ENCODE peak calls at places on chromosomes 3 and 15, in five cellular contexts. Z is left colon; Q is DMS153; N is stimulated activated CD4-positive, alpha-beta T cell treated with anti-CD3 and anti-CD28 coated beads, Interleukin-1b, Interleukin-23, amount 100 ng/mL, for 1 hour; W is lung. T is an unnamed sample.

GRCh38 chr3:153599685-153600084 is 437.7 kb downstream of the RAP2B start:
- DNase-seq in Z (no peak), Q (no peak), N (no peak), W (peak; percentile 29), T (no peak)

GRCh38 chr3:24343084-24343783 is 151.4 kb downstream of the THRB start:
- DNase-seq in Z (no peak), Q (no peak), N (no peak), W (no peak), T (no peak)

GRCh38 chr3:105997800-105998526 is 129.2 kb upstream of the CBLB start:
- DNase-seq in Z (no peak), Q (no peak), N (no peak), W (peak; percentile 29), T (no peak)

GRCh38 chr3:8204846-8205624 is 296.6 kb upstream of the LMCD1 start:
- DNase-seq in Z (no peak), Q (no peak), N (no peak), W (no peak), T (no peak)

GRCh38 chr3:139302801-139303113 is 41.1 kb upstream of the MRPS22 start:
- DNase-seq in Z (no peak), Q (no peak), N (no peak), W (no peak), T (no peak)

GRCh38 chr3:43958005-43958770 is 267.4 kb downstream of the ABHD5 start:
- DNase-seq in Z (no peak), Q (no peak), N (no peak), W (no peak), T (no peak)

GRCh38 chr3:141382571-141382970 is 14.3 kb downstream of the ZBTB38 start:
- DNase-seq in Z (no peak), Q (no peak), N (no peak), W (no peak), T (no peak)

GRCh38 chr15:31296304-31297220 is 30.1 kb upstream of the KLF13 start:
- DNase-seq in Z (peak; percentile 70), Q (peak; percentile 47), N (no peak), W (peak; percentile 72), T (no peak)

GRCh38 chr3:136512391-136512790 is 239.8 kb downstream of the STAG1 start:
- DNase-seq in Z (no peak), Q (no peak), N (no peak), W (no peak), T (no peak)

GRCh38 chr3:79385211-79385610 is 382.6 kb downstream of the ROBO1 start:
- DNase-seq in Z (no peak), Q (no peak), N (no peak), W (no peak), T (no peak)

GRCh38 chr3:43649365-43649968 is 27.7 kb upstream of the ANO10 start:
- DNase-seq in Z (peak; percentile 38), Q (no peak), N (no peak), W (no peak), T (no peak)

GRCh38 chr15:88401972-88402656 is 65.1 kb downstream of the MRPL46 start:
- DNase-seq in Z (peak; percentile 32), Q (no peak), N (no peak), W (no peak), T (no peak)

GRCh38 chr3:18559323-18559972 is 134.3 kb upstream of the SATB1 start:
- DNase-seq in Z (peak; percentile 15), Q (peak; percentile 51), N (no peak), W (no peak), T (no peak)

GRCh38 chr3:189626286-189626685 is 4.9 kb upstream of the TP63 start:
- DNase-seq in Z (no peak), Q (no peak), N (no peak), W (no peak), T (no peak)

GRCh38 chr3:102510663-102511062 is 75.8 kb downstream of the ZPLD1 start:
- DNase-seq in Z (no peak), Q (no peak), N (no peak), W (no peak), T (no peak)

GRCh38 chr3:191087391-191087790 is 111.7 kb upstream of the OSTN start:
- DNase-seq in Z (no peak), Q (no peak), N (no peak), W (no peak), T (no peak)

GRCh38 chr3:117052356-117052755 is 342.8 kb downstream of the TUSC7 start:
- DNase-seq in Z (no peak), Q (no peak), N (no peak), W (no peak), T (no peak)

GRCh38 chr3:195583831-195584542 is at the start of gene APOD:
- DNase-seq in Z (peak; percentile 70), Q (peak; percentile 20), N (no peak), W (peak; percentile 33), T (no peak)

GRCh38 chr15:60010467-60011257 is 6.6 kb downstream of the FOXB1 start:
- DNase-seq in Z (no peak), Q (no peak), N (no peak), W (no peak), T (no peak)

GRCh38 chr3:108804437-108804836 is 18.1 kb upstream of the TRAT1 start:
- DNase-seq in Z (no peak), Q (no peak), N (no peak), W (no peak), T (no peak)

GRCh38 chr3:194870394-194871110 is 184.9 kb downstream of the FAM43A start:
- DNase-seq in Z (peak; percentile 43), Q (no peak), N (no peak), W (no peak), T (no peak)

GRCh38 chr3:74692-75243 is 121.8 kb upstream of the CHL1 start:
- DNase-seq in Z (no peak), Q (no peak), N (no peak), W (no peak), T (no peak)

T was measured in NCI-H187 treated with DMSO at 0.1 percent for 48 hours.